ENCODE peak calls at places on chromosome 6, in seven cellular contexts. N is mesenchymal stem cell; Z is stimulated activated CD4-positive, alpha-beta T cell treated with anti-CD3 and anti-CD28 coated beads, TNF-alpha, amount 100 ng/mL, for 48 hours; Q is myocyte; E is aorta; H is brain microvascular endothelial cell; M is neural crest cell. L is an unnamed sample.

GRCh38 chr6:155248021-155249001 is 15.5 kb upstream of the CLDN20 start:
- DNase-seq in N (peak), Z (no peak), Q (peak), E (no peak), H (peak), M (peak), L (peak)

GRCh38 chr6:147954938-147955337 is 387.7 kb upstream of the SASH1 start:
- DNase-seq in N (no peak), Z (no peak), Q (no peak), E (no peak), H (no peak), M (no peak), L (no peak)

GRCh38 chr6:32181890-32182529 is 2.0 kb downstream of the AGER start:
- DNase-seq in N (no peak), Z (no peak), Q (no peak), E (peak), H (no peak), M (no peak), L (no peak)

GRCh38 chr6:10655508-10656055 is 38.8 kb downstream of the C6orf52 start:
- DNase-seq in N (no peak), Z (no peak), Q (no peak), E (no peak), H (no peak), M (no peak), L (no peak)

GRCh38 chr6:158861686-158862381 is 42.7 kb upstream of the EZR start:
- DNase-seq in N (no peak), Z (no peak), Q (no peak), E (no peak), H (no peak), M (no peak), L (no peak)

GRCh38 chr6:10268111-10268510 is 146.8 kb downstream of the TFAP2A start:
- DNase-seq in N (no peak), Z (no peak), Q (no peak), E (no peak), H (no peak), M (no peak), L (no peak)

GRCh38 chr6:52548353-52548713 is 28.5 kb downstream of the TRAM2 start:
- DNase-seq in N (no peak), Z (no peak), Q (no peak), E (no peak), H (no peak), M (no peak), L (no peak)

GRCh38 chr6:42564496-42564890 is 664 bp downstream of the UBR2 start:
- DNase-seq in N (peak), Z (no peak), Q (no peak), E (no peak), H (no peak), M (no peak), L (no peak)

GRCh38 chr6:163460307-163460782 is 45.8 kb downstream of the QKI start:
- DNase-seq in N (peak), Z (no peak), Q (peak), E (no peak), H (peak), M (no peak), L (peak)

GRCh38 chr6:50249493-50249892 is 199.8 kb upstream of the DEFB112 start:
- DNase-seq in N (peak), Z (no peak), Q (no peak), E (no peak), H (peak), M (no peak), L (no peak)

GRCh38 chr6:79833264-79833663 is 114.1 kb downstream of the ELOVL4 start:
- DNase-seq in N (peak), Z (no peak), Q (no peak), E (no peak), H (no peak), M (no peak), L (no peak)

GRCh38 chr6:12635813-12636212 is 80.8 kb upstream of the PHACTR1 start:
- DNase-seq in N (no peak), Z (no peak), Q (peak), E (no peak), H (no peak), M (no peak), L (no peak)

GRCh38 chr6:67629268-67629667 is 1005.8 kb upstream of the ADGRB3 start:
- DNase-seq in N (peak), Z (no peak), Q (no peak), E (no peak), H (no peak), M (no peak), L (no peak)

GRCh38 chr6:154709621-154710020 is 23.6 kb upstream of the SCAF8 start:
- DNase-seq in N (no peak), Z (no peak), Q (no peak), E (no peak), H (no peak), M (no peak), L (no peak)

GRCh38 chr6:31122803-31123706 is 2.8 kb upstream of the CDSN start:
- DNase-seq in N (peak), Z (no peak), Q (peak), E (peak), H (peak), M (no peak), L (peak)

GRCh38 chr6:104506429-104506828 is 353.3 kb downstream of the HACE1 start:
- DNase-seq in N (no peak), Z (no peak), Q (no peak), E (no peak), H (no peak), M (no peak), L (no peak)

GRCh38 chr6:143940011-143940597 is 68.0 kb downstream of the PLAGL1 start:
- DNase-seq in N (peak), Z (peak), Q (peak), E (no peak), H (peak), M (peak), L (peak)

GRCh38 chr6:96853083-96853482 is 15.8 kb upstream of the GPR63 start:
- DNase-seq in N (peak), Z (no peak), Q (no peak), E (no peak), H (no peak), M (no peak), L (no peak)

GRCh38 chr6:21229061-21229460 is 364.5 kb upstream of the SOX4 start:
- DNase-seq in N (no peak), Z (no peak), Q (no peak), E (no peak), H (no peak), M (no peak), L (no peak)

GRCh38 chr6:109009761-109010612 is 84.7 kb downstream of the SESN1 start:
- DNase-seq in N (no peak), Z (no peak), Q (no peak), E (no peak), H (no peak), M (no peak), L (no peak)